ENCODE peak calls at places on chromosome 4, in eight cellular contexts. One of them, this sample, is unnamed.

GRCh38 chr4:27692868-27693634 is 832.4 kb downstream of the STIM2 start:
- DNase-seq in upper lobe of right lung: no peak
- DNase-seq in ascending aorta: no peak
- DNase-seq in neural progenitor cell: no peak
- DNase-seq in neuronal stem cell: no peak
- DNase-seq in MM.1S: peak; percentile 21
- DNase-seq in transverse colon: no peak
- DNase-seq in body of pancreas: no peak
- DNase-seq in this sample: no peak

GRCh38 chr4:169114341-169114974 is 104.4 kb upstream of the CBR4 start:
- DNase-seq in upper lobe of right lung: no peak
- DNase-seq in ascending aorta: no peak
- DNase-seq in neural progenitor cell: no peak
- DNase-seq in neuronal stem cell: no peak
- DNase-seq in MM.1S: no peak
- DNase-seq in transverse colon: no peak
- DNase-seq in body of pancreas: no peak
- DNase-seq in this sample: no peak

GRCh38 chr4:60389636-60390035 is 810.5 kb upstream of the ADGRL3 start:
- DNase-seq in upper lobe of right lung: no peak
- DNase-seq in ascending aorta: no peak
- DNase-seq in neural progenitor cell: no peak
- DNase-seq in neuronal stem cell: no peak
- DNase-seq in MM.1S: no peak
- DNase-seq in transverse colon: no peak
- DNase-seq in body of pancreas: no peak
- DNase-seq in this sample: no peak

GRCh38 chr4:6529021-6529420 is 46.0 kb upstream of the MAN2B2 start:
- DNase-seq in upper lobe of right lung: no peak
- DNase-seq in ascending aorta: no peak
- DNase-seq in neural progenitor cell: peak; percentile 39
- DNase-seq in neuronal stem cell: no peak
- DNase-seq in MM.1S: no peak
- DNase-seq in transverse colon: no peak
- DNase-seq in body of pancreas: no peak
- DNase-seq in this sample: no peak

GRCh38 chr4:2411786-2412510 is 6.5 kb downstream of the ZFYVE28 start:
- DNase-seq in upper lobe of right lung: peak; percentile 54
- DNase-seq in ascending aorta: no peak
- DNase-seq in neural progenitor cell: peak; percentile 1
- DNase-seq in neuronal stem cell: no peak
- DNase-seq in MM.1S: no peak
- DNase-seq in transverse colon: no peak
- DNase-seq in body of pancreas: no peak
- DNase-seq in this sample: no peak

GRCh38 chr4:79528241-79528706 is 120.2 kb upstream of the GK2 start:
- DNase-seq in upper lobe of right lung: no peak
- DNase-seq in ascending aorta: no peak
- DNase-seq in neural progenitor cell: no peak
- DNase-seq in neuronal stem cell: no peak
- DNase-seq in MM.1S: no peak
- DNase-seq in transverse colon: no peak
- DNase-seq in body of pancreas: no peak
- DNase-seq in this sample: no peak

GRCh38 chr4:81714251-81714650 is 242.5 kb upstream of the RASGEF1B start:
- DNase-seq in upper lobe of right lung: no peak
- DNase-seq in ascending aorta: no peak
- DNase-seq in neural progenitor cell: peak; percentile 38
- DNase-seq in neuronal stem cell: no peak
- DNase-seq in MM.1S: no peak
- DNase-seq in transverse colon: no peak
- DNase-seq in body of pancreas: no peak
- DNase-seq in this sample: no peak

GRCh38 chr4:142944565-142944964 is 98.5 kb upstream of the INPP4B start:
- DNase-seq in upper lobe of right lung: no peak
- DNase-seq in ascending aorta: no peak
- DNase-seq in neural progenitor cell: no peak
- DNase-seq in neuronal stem cell: no peak
- DNase-seq in MM.1S: no peak
- DNase-seq in transverse colon: no peak
- DNase-seq in body of pancreas: no peak
- DNase-seq in this sample: no peak

GRCh38 chr4:169115897-169116254 is 105.8 kb upstream of the CBR4 start:
- DNase-seq in upper lobe of right lung: no peak
- DNase-seq in ascending aorta: no peak
- DNase-seq in neural progenitor cell: no peak
- DNase-seq in neuronal stem cell: no peak
- DNase-seq in MM.1S: no peak
- DNase-seq in transverse colon: peak; percentile 19
- DNase-seq in body of pancreas: peak; percentile 77
- DNase-seq in this sample: no peak

GRCh38 chr4:81635128-81635527 is 163.4 kb upstream of the RASGEF1B start:
- DNase-seq in upper lobe of right lung: no peak
- DNase-seq in ascending aorta: no peak
- DNase-seq in neural progenitor cell: no peak
- DNase-seq in neuronal stem cell: no peak
- DNase-seq in MM.1S: no peak
- DNase-seq in transverse colon: no peak
- DNase-seq in body of pancreas: no peak
- DNase-seq in this sample: no peak

GRCh38 chr4:145770124-145770523 is 90.2 kb downstream of the C4orf51 start:
- DNase-seq in upper lobe of right lung: no peak
- DNase-seq in ascending aorta: no peak
- DNase-seq in neural progenitor cell: no peak
- DNase-seq in neuronal stem cell: no peak
- DNase-seq in MM.1S: no peak
- DNase-seq in transverse colon: no peak
- DNase-seq in body of pancreas: no peak
- DNase-seq in this sample: no peak

GRCh38 chr4:138499627-138500026 is 257.5 kb upstream of the SLC7A11 start:
- DNase-seq in upper lobe of right lung: no peak
- DNase-seq in ascending aorta: no peak
- DNase-seq in neural progenitor cell: no peak
- DNase-seq in neuronal stem cell: no peak
- DNase-seq in MM.1S: no peak
- DNase-seq in transverse colon: no peak
- DNase-seq in body of pancreas: peak; percentile 12
- DNase-seq in this sample: no peak

GRCh38 chr4:80069108-80069836 is 3.8 kb downstream of the ANTXR2 start:
- DNase-seq in upper lobe of right lung: no peak
- DNase-seq in ascending aorta: no peak
- DNase-seq in neural progenitor cell: no peak
- DNase-seq in neuronal stem cell: no peak
- DNase-seq in MM.1S: no peak
- DNase-seq in transverse colon: no peak
- DNase-seq in body of pancreas: no peak
- DNase-seq in this sample: no peak

GRCh38 chr4:41203169-41203568 is 11.2 kb downstream of the APBB2 start:
- DNase-seq in upper lobe of right lung: no peak
- DNase-seq in ascending aorta: no peak
- DNase-seq in neural progenitor cell: no peak
- DNase-seq in neuronal stem cell: no peak
- DNase-seq in MM.1S: no peak
- DNase-seq in transverse colon: no peak
- DNase-seq in body of pancreas: no peak
- DNase-seq in this sample: no peak

GRCh38 chr4:41205854-41206460 is 8.4 kb downstream of the APBB2 start:
- DNase-seq in upper lobe of right lung: no peak
- DNase-seq in ascending aorta: no peak
- DNase-seq in neural progenitor cell: no peak
- DNase-seq in neuronal stem cell: no peak
- DNase-seq in MM.1S: no peak
- DNase-seq in transverse colon: no peak
- DNase-seq in body of pancreas: no peak
- DNase-seq in this sample: no peak

GRCh38 chr4:41205130-41205529 is 9.2 kb downstream of the APBB2 start:
- DNase-seq in upper lobe of right lung: no peak
- DNase-seq in ascending aorta: no peak
- DNase-seq in neural progenitor cell: no peak
- DNase-seq in neuronal stem cell: no peak
- DNase-seq in MM.1S: no peak
- DNase-seq in transverse colon: no peak
- DNase-seq in body of pancreas: no peak
- DNase-seq in this sample: no peak

GRCh38 chr4:41203841-41204240 is 10.5 kb downstream of the APBB2 start:
- DNase-seq in upper lobe of right lung: no peak
- DNase-seq in ascending aorta: no peak
- DNase-seq in neural progenitor cell: no peak
- DNase-seq in neuronal stem cell: no peak
- DNase-seq in MM.1S: no peak
- DNase-seq in transverse colon: no peak
- DNase-seq in body of pancreas: no peak
- DNase-seq in this sample: no peak

DNA sequence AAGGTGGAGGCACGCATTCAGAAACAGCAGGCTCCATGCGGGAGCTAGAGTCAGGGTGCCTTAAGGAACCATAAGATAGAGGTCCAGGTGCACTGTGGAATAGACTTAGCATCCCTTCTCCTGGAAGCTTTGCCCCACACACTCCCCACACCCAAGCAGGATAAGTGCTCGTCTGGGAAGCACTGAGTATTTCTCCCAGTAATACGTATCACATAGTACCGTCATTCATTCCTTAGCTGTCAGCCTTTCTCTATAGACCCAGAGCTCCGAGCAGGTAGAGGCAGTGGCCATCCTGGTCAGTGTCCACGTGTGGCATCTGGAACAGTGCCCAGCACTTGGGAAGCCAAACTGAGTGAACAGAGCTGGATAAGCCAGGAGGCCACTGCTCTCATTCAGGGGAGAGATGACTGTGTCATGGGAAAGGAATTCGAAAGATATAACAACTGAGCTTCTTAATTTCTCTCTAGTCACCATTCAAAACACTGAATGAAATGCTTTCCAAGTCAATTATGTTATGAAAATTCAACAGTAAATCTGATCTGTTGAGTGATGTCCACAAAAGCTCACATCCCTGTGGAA is 9.9 kb downstream of the APBB2 start:
- DNase-seq in upper lobe of right lung: no peak
- DNase-seq in ascending aorta: no peak
- DNase-seq in neural progenitor cell: no peak
- DNase-seq in neuronal stem cell: no peak
- DNase-seq in MM.1S: no peak
- DNase-seq in transverse colon: no peak
- DNase-seq in body of pancreas: peak; percentile 65
- DNase-seq in this sample: no peak
- H3K4me1 ChIP-seq in upper lobe of right lung: peaks cover 55% of the 10 kb centered on the region
- H3K4me1 ChIP-seq in ascending aorta: peaks cover 59% of the 10 kb centered on the region
- H3K4me1 ChIP-seq in neural progenitor cell: peaks cover 5% of the 10 kb centered on the region
- H3K4me1 ChIP-seq in neuronal stem cell: peaks cover 9% of the 10 kb centered on the region
- H3K4me1 ChIP-seq in MM.1S: no peaks in the 10 kb centered on the region
- H3K4me1 ChIP-seq in transverse colon: peaks cover 21% of the 10 kb centered on the region
- H3K4me1 ChIP-seq in body of pancreas: peaks cover 38% of the 10 kb centered on the region
- H3K4me1 ChIP-seq in this sample: no peaks in the 10 kb centered on the region

GRCh38 chr4:182748949-182749348 is 168.2 kb downstream of the DCTD start:
- DNase-seq in upper lobe of right lung: no peak
- DNase-seq in ascending aorta: no peak
- DNase-seq in neural progenitor cell: no peak
- DNase-seq in neuronal stem cell: no peak
- DNase-seq in MM.1S: no peak
- DNase-seq in transverse colon: no peak
- DNase-seq in body of pancreas: no peak
- DNase-seq in this sample: no peak
- H3K36me3 ChIP-seq in upper lobe of right lung: no peaks in the 10 kb centered on the region
- H3K36me3 ChIP-seq in ascending aorta: no peaks in the 10 kb centered on the region
- H3K36me3 ChIP-seq in neural progenitor cell: peaks cover 15% of the 10 kb centered on the region
- H3K36me3 ChIP-seq in neuronal stem cell: peaks cover 4% of the 10 kb centered on the region
- H3K36me3 ChIP-seq in MM.1S: no peaks in the 10 kb centered on the region
- H3K36me3 ChIP-seq in transverse colon: no peaks in the 10 kb centered on the region
- H3K36me3 ChIP-seq in body of pancreas: no peaks in the 10 kb centered on the region
- H3K36me3 ChIP-seq in this sample: peaks cover 8% of the 10 kb centered on the region

GRCh38 chr4:47817275-47817674 is 20.6 kb downstream of the CORIN start:
- DNase-seq in upper lobe of right lung: no peak
- DNase-seq in ascending aorta: no peak
- DNase-seq in neural progenitor cell: no peak
- DNase-seq in neuronal stem cell: no peak
- DNase-seq in MM.1S: no peak
- DNase-seq in transverse colon: no peak
- DNase-seq in body of pancreas: no peak
- DNase-seq in this sample: no peak

GRCh38 chr4:47814896-47815295 is 23.0 kb downstream of the CORIN start:
- DNase-seq in upper lobe of right lung: no peak
- DNase-seq in ascending aorta: no peak
- DNase-seq in neural progenitor cell: no peak
- DNase-seq in neuronal stem cell: no peak
- DNase-seq in MM.1S: no peak
- DNase-seq in transverse colon: no peak
- DNase-seq in body of pancreas: no peak
- DNase-seq in this sample: no peak

DNA sequence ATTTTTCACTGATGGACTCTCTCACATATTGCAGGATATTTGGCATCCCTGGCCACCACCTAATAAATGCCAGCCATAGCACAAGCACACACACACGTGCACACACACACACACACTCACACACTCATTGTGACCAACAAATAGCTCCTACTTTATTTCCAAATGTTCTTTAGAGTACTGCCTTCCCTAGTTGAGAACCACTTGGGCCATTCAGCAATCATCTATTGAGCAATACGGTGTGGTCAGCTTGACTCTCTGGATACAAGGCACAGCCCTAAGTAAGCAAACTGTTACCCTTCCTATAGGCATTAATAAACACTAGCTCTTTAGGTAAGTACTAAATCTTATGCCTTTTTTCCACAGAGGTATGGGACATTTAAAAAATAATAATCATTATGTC is 21.1 kb downstream of the CORIN start:
- DNase-seq in upper lobe of right lung: no peak
- DNase-seq in ascending aorta: no peak
- DNase-seq in neural progenitor cell: no peak
- DNase-seq in neuronal stem cell: no peak
- DNase-seq in MM.1S: no peak
- DNase-seq in transverse colon: no peak
- DNase-seq in body of pancreas: no peak
- DNase-seq in this sample: no peak
- H3K4me1 ChIP-seq in upper lobe of right lung: no peaks in the 10 kb centered on the region
- H3K4me1 ChIP-seq in ascending aorta: no peaks in the 10 kb centered on the region
- H3K4me1 ChIP-seq in neural progenitor cell: peaks cover 10% of the 10 kb centered on the region
- H3K4me1 ChIP-seq in neuronal stem cell: no peaks in the 10 kb centered on the region
- H3K4me1 ChIP-seq in MM.1S: no peaks in the 10 kb centered on the region
- H3K4me1 ChIP-seq in transverse colon: no peaks in the 10 kb centered on the region
- H3K4me1 ChIP-seq in body of pancreas: no peaks in the 10 kb centered on the region
- H3K4me1 ChIP-seq in this sample: no peaks in the 10 kb centered on the region

GRCh38 chr4:182904271-182904761 is 12.9 kb downstream of the DCTD start:
- DNase-seq in upper lobe of right lung: no peak
- DNase-seq in ascending aorta: no peak
- DNase-seq in neural progenitor cell: no peak
- DNase-seq in neuronal stem cell: no peak
- DNase-seq in MM.1S: no peak
- DNase-seq in transverse colon: no peak
- DNase-seq in body of pancreas: no peak
- DNase-seq in this sample: peak; percentile 49
- H3K36me3 ChIP-seq in upper lobe of right lung: peaks cover 48% of the 10 kb centered on the region
- H3K36me3 ChIP-seq in ascending aorta: peaks cover 31% of the 10 kb centered on the region
- H3K36me3 ChIP-seq in neural progenitor cell: peaks cover 8% of the 10 kb centered on the region
- H3K36me3 ChIP-seq in neuronal stem cell: peaks cover 19% of the 10 kb centered on the region
- H3K36me3 ChIP-seq in MM.1S: no peaks in the 10 kb centered on the region
- H3K36me3 ChIP-seq in transverse colon: peaks cover 12% of the 10 kb centered on the region
- H3K36me3 ChIP-seq in body of pancreas: no peaks in the 10 kb centered on the region
- H3K36me3 ChIP-seq in this sample: peaks cover 12% of the 10 kb centered on the region

DNA sequence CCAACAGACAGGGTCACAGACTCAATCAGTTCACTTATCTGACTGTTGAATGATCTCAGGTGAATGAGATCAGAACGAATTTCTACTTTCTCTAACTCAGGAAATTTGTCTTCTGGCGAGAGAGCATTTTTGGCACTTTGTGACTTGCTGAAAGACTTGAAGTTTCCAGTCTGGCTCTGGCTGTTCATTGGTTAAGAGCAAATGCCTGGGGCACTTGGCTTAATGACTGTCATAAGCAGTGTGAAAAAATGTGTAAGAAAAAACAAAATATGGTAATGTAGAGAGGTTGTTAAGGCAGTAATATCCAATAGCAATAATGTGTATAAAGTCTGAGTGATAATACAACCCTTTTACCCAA is 71.3 kb upstream of the PGRMC2 start:
- DNase-seq in upper lobe of right lung: no peak
- DNase-seq in ascending aorta: no peak
- DNase-seq in neural progenitor cell: no peak
- DNase-seq in neuronal stem cell: no peak
- DNase-seq in MM.1S: no peak
- DNase-seq in transverse colon: no peak
- DNase-seq in body of pancreas: no peak
- DNase-seq in this sample: no peak
- H3K4me1 ChIP-seq in upper lobe of right lung: peaks cover 15% of the 10 kb centered on the region
- H3K4me1 ChIP-seq in ascending aorta: no peaks in the 10 kb centered on the region
- H3K4me1 ChIP-seq in neural progenitor cell: no peaks in the 10 kb centered on the region
- H3K4me1 ChIP-seq in neuronal stem cell: peaks cover 4% of the 10 kb centered on the region
- H3K4me1 ChIP-seq in MM.1S: no peaks in the 10 kb centered on the region
- H3K4me1 ChIP-seq in transverse colon: peaks cover 10% of the 10 kb centered on the region
- H3K4me1 ChIP-seq in body of pancreas: peaks cover 22% of the 10 kb centered on the region
- H3K4me1 ChIP-seq in this sample: peaks cover 37% of the 10 kb centered on the region